ENCODE peak calls at places on chromosomes 13 and 19, in nine cellular contexts. A is heart left ventricle, S is ovary, F is tibial nerve, Q is A549, J is right lobe of liver, D is gastrocnemius medialis, G is Peyer's patch, U is stomach. W is an unnamed sample.

GRCh38 chr19:40465025-40465780 is at the start of gene BLVRB:
- DNase-seq in A (no peak), S (no peak), F (no peak), Q (no peak), J (no peak), D (no peak), G (no peak), U (no peak), W (no peak)

GRCh38 chr13:110538632-110539031 is 22.9 kb downstream of the RAB20 start:
- DNase-seq in A (no peak), S (peak), F (no peak), Q (no peak), J (no peak), D (no peak), G (no peak), U (no peak), W (peak)

GRCh38 chr19:49564616-49565045 is 15.7 kb downstream of the NOSIP start:
- DNase-seq in A (no peak), S (no peak), F (no peak), Q (no peak), J (no peak), D (no peak), G (no peak), U (no peak), W (no peak)

GRCh38 chr19:294819-295686 is 3.9 kb upstream of the PLPP2 start:
- DNase-seq in A (peak), S (no peak), F (no peak), Q (peak), J (no peak), D (no peak), G (peak), U (peak), W (no peak)

GRCh38 chr13:46101488-46102289 is 3.1 kb downstream of the CPB2 start:
- DNase-seq in A (no peak), S (no peak), F (no peak), Q (no peak), J (no peak), D (no peak), G (no peak), U (no peak), W (no peak)

GRCh38 chr13:29428310-29428991 is 167.0 kb downstream of the SLC7A1 start:
- DNase-seq in A (peak), S (peak), F (no peak), Q (no peak), J (no peak), D (no peak), G (no peak), U (no peak), W (no peak)

GRCh38 chr19:33546656-33547055 is 25.1 kb upstream of the PEPD start:
- DNase-seq in A (no peak), S (no peak), F (no peak), Q (no peak), J (no peak), D (no peak), G (peak), U (no peak), W (peak)

GRCh38 chr13:48490241-48490640 is 42.6 kb downstream of the RCBTB2 start:
- DNase-seq in A (no peak), S (no peak), F (no peak), Q (no peak), J (no peak), D (no peak), G (no peak), U (no peak), W (no peak)

GRCh38 chr19:8308891-8309291 is 733 bp upstream of the CD320 start:
- DNase-seq in A (no peak), S (no peak), F (peak), Q (no peak), J (peak), D (no peak), G (no peak), U (peak), W (peak)
- H3K4me3 ChIP-seq in A (peak), S (peak), F (peak), Q (peak), J (no peak), D (peak), G (peak), U (peak), W (peak)

DNA sequence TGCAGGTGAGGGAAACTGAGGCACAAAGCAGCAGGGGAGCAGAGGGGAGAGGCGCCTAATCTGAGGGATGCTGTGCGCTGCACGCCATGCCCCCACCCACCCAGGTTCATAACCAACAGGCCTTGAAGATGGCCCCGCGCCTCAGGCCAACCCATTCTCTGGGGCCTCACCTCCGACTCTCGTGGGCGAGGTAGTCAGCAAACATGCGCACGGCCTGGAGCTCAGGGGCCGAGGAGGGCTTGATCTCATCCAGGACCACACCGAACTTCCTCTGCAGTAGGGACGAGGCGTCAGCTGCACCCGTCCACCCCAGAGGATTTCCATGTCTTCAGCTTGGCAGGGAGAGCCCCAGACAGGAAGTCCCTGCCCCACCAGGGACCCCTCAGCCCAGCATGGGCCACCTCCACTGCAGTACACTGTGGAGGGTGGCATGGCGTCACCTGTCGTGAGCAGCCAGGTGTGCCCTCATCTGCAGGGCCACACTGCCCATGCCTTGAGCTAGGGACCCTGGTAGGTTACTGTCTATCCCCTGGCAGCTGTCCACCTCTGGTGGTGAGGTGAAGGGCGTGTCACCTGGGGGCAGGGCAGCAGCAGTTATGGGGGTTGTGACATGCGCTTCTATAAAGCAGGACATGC is 8.3 kb downstream of the COPE start:
- DNase-seq in A (no peak), S (no peak), F (no peak), Q (no peak), J (no peak), D (no peak), G (peak), U (no peak), W (no peak)
- TF ChIP-seq POLR2A in A (no peak), S (no peak), F (no peak), Q (no peak), J (no peak), D (no peak), G (no peak), U (no peak), W (no peak)

GRCh38 chr19:46988614-46989230 is 30.9 kb upstream of the NPAS1 start:
- DNase-seq in A (no peak), S (no peak), F (no peak), Q (no peak), J (no peak), D (no peak), G (no peak), U (no peak), W (no peak)

GRCh38 chr19:46992699-46993535 is 26.7 kb upstream of the NPAS1 start:
- DNase-seq in A (peak), S (peak), F (no peak), Q (no peak), J (peak), D (peak), G (no peak), U (no peak), W (peak)

GRCh38 chr19:46994141-46994686 is 25.4 kb upstream of the NPAS1 start:
- DNase-seq in A (no peak), S (peak), F (no peak), Q (no peak), J (no peak), D (no peak), G (peak), U (no peak), W (no peak)

GRCh38 chr19:46993622-46994021 is 26.0 kb upstream of the NPAS1 start:
- DNase-seq in A (no peak), S (peak), F (no peak), Q (no peak), J (peak), D (no peak), G (no peak), U (no peak), W (no peak)

DNA sequence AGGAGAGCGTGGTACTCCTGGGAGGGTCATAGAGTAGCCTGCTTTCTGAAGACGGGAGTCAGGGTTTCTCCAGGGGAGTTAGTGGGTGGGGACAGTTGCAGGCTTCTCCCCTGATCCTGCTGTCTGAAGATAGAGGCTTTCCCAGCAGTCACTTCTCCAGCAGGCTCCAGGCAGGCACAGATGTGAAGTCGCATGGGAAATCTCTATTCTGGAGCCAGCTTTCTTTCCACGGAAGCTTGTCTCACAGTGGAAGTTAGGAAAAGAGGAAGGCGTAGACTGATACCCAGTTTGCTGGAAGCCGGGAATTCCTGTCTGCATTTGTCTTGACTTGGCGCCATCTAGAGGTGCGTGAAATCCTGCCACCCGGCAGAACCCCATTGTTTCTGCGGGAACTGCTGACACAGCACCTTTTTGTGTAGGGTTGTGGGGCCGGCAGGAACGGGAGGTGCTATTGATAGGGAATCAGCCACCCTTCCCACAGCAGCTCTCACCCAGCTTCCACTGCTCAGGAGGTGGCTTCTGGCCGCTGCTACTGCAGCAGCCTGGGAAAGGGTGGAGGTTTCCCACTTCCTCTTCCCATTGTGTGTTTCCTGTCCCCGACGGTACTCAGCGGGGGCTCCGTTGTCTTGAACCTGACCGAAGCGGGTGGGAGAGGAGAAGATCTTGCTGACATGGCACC is 28.5 kb upstream of the NPAS1 start:
- DNase-seq in A (peak), S (peak), F (peak), Q (peak), J (peak), D (peak), G (peak), U (peak), W (peak)
- H3K4me3 ChIP-seq in A (no peak), S (no peak), F (no peak), Q (no peak), J (no peak), D (no peak), G (no peak), U (no peak), W (no peak)

GRCh38 chr19:14381689-14382474 is 638 bp downstream of the ADGRE5 start:
- DNase-seq in A (no peak), S (no peak), F (no peak), Q (no peak), J (no peak), D (no peak), G (peak), U (peak), W (peak)
- TF ChIP-seq POLR2A in A (no peak), S (no peak), F (no peak), Q (no peak), J (no peak), D (peak), G (no peak), U (no peak), W (peak)

GRCh38 chr19:16355293-16356043 is 30.8 kb downstream of the KLF2 start:
- DNase-seq in A (peak), S (peak), F (no peak), Q (no peak), J (no peak), D (no peak), G (no peak), U (no peak), W (peak)
- H3K4me3 ChIP-seq in A (no peak), S (no peak), F (no peak), Q (no peak), J (no peak), D (no peak), G (no peak), U (no peak), W (peak)

DNA sequence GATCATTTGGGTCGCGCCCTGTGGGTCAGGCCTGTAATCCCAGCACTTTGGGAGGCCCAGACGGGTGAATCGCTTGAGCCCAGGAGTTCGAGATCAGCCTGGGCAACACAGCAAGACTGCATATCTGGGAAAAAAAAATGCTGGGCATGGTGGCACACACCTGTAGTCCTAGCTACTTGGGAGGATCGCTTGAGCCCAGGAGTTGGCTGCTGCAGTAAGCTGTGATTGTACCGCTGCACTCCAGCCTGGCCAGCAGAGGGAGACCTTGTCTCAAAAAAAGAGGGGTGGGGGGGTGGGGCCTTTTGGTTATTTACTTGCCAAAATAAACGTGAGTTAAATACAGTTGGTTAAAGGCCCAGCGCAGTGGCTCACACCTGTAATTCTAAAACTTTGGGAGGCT is 9.8 kb upstream of the ZNF544 start:
- DNase-seq in A (no peak), S (no peak), F (no peak), Q (no peak), J (no peak), D (no peak), G (no peak), U (no peak), W (no peak)
- TF ChIP-seq POLR2A in A (no peak), S (no peak), F (no peak), Q (no peak), J (no peak), D (no peak), G (no peak), U (no peak), W (no peak)

GRCh38 chr13:67023088-67023893 is 206.8 kb downstream of the PCDH9 start:
- DNase-seq in A (no peak), S (no peak), F (no peak), Q (peak), J (no peak), D (no peak), G (no peak), U (no peak), W (no peak)
- H3K4me3 ChIP-seq in A (no peak), S (no peak), F (no peak), Q (no peak), J (no peak), D (no peak), G (no peak), U (no peak), W (no peak)

DNA sequence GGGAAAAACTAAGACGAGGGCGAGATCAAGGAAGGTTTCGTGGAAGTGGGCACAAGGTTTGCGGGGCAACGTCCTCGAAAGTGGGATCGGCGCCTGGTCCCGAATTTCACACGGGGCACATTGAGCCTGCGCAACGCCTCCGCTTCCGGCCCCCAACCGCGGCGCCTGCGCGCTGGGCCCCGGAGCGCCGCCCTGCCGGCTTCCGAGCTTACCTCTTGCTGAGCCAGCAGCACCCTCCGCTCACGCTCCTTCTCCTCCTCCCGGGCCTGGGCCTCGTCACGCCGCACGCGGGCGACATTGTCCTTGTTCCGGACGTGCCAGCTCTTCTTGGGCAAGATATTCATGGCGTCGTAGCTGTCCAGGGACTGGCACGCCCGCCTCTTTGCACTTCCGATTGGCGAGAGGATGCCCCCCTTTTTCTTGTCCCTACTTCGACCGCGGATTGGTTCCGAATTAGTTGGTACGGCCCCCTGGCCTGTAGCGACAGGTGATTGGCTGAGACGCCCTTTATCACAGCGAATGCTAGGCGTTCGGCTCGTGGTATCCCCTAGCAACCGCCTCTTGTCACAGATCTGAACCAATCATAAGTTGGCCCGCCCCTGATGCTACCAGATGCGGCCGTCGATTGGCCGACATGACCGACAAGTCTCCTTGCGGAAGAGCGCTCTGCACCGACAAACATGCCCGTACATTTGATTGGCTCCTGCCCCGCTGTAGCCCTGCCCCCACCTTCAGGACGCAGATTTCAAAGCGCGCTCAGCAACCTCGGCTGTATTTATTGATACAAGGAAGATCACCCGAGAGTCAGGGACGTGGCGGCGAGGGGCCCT is at the start of gene LENG1:
- DNase-seq in A (peak), S (peak), F (peak), Q (peak), J (peak), D (peak), G (peak), U (peak), W (peak)
- TF ChIP-seq POLR2A in A (no peak), S (peak), F (no peak), Q (peak), J (peak), D (peak), G (peak), U (no peak), W (peak)